ENCODE peak calls at places on chromosomes 6 and 20, in seven cellular contexts. X is brain microvascular endothelial cell, T is dorsolateral prefrontal cortex, G is GM12865, Q is kidney epithelial cell, Y is cardiac muscle cell, O is HCT116. C is an unnamed sample.

GRCh38 chr6:13987400-13987865 is 62.7 kb downstream of the RNF182 start:
- DNase-seq in O (no peak), Q (no peak), X (no peak), T (no peak), G (no peak), Y (no peak), C (no peak)

GRCh38 chr20:51678041-51678697 is 90.0 kb downstream of the ATP9A start:
- DNase-seq in Q (no peak), T (peak), Y (peak), X (no peak), O (no peak), G (no peak), C (no peak)

GRCh38 chr6:33988121-33989015 is 157.5 kb downstream of the GRM4 start:
- DNase-seq in X (no peak), O (no peak), T (peak), G (no peak), Q (no peak), Y (no peak), C (no peak)

GRCh38 chr6:164195605-164196004 is 781.1 kb downstream of the QKI start:
- DNase-seq in X (no peak), T (no peak), Y (no peak), O (no peak), G (no peak), Q (no peak), C (no peak)

GRCh38 chr6:90495216-90495817 is 91.6 kb downstream of the MAP3K7 start:
- DNase-seq in X (no peak), Y (no peak), O (no peak), T (no peak), G (no peak), Q (no peak), C (no peak)

GRCh38 chr20:36343641-36344040 is 37.5 kb downstream of the DLGAP4 start:
- DNase-seq in G (no peak), Q (no peak), O (no peak), Y (no peak), T (no peak), X (no peak), C (no peak)

GRCh38 chr20:45138451-45139300 is 14.4 kb upstream of the WFDC12 start:
- DNase-seq in O (peak), X (no peak), G (peak), Q (no peak), Y (peak), T (no peak), C (peak)

GRCh38 chr6:158017621-158018369 is 36.1 kb downstream of the SYNJ2 start:
- DNase-seq in T (no peak), X (no peak), O (no peak), Q (no peak), Y (no peak), G (no peak), C (no peak)

GRCh38 chr6:88349511-88349910 is 183.4 kb upstream of the CNR1 start:
- DNase-seq in Y (peak), G (no peak), Q (no peak), T (no peak), X (no peak), O (no peak), C (peak)

GRCh38 chr6:142088858-142089216 is 43.9 kb upstream of the GJE1 start:
- DNase-seq in T (no peak), Q (peak), X (peak), G (no peak), O (no peak), Y (peak), C (peak)

GRCh38 chr20:32050851-32051556 is 1.0 kb upstream of the HCK start:
- DNase-seq in X (no peak), G (peak), Q (no peak), T (no peak), O (no peak), Y (no peak), C (no peak)

GRCh38 chr6:3419624-3420272 is 37.1 kb downstream of the SLC22A23 start:
- DNase-seq in Y (no peak), O (no peak), X (peak), Q (no peak), T (no peak), G (no peak), C (no peak)

DNA sequence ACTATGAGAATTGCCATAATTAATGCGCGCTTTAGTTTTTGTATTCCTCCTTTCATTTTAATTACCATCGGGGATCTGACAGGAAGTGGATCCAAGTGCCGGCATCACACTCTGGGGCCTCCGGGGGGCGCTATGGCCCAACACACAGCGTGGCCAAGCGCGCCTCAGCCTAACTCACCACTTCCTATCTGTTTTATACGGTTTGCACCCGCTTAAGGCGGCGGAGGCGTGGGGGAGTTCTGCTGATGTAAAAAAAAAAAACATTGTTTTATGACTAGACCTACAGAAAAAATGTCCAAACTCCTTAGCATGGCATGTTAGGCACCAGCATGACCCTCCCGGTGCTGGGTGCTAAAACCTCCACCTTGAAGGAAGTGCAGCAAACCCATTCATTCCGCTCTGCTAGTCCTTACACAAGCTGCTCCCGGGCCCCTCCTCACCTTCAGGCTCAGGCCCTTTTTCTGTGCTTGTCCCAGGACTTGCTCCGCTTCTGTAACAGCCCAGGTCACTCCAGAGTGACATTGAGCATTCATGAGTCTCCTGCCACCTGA is 4.5 kb upstream of the EBF4 start:
- DNase-seq in X (peak), Y (peak), O (peak), T (no peak), Q (no peak), G (peak), C (no peak)
- TF ChIP-seq CTCF in X (peak), Y (peak), O (peak), T (peak), Q (peak), G (peak), C (peak)

DNA sequence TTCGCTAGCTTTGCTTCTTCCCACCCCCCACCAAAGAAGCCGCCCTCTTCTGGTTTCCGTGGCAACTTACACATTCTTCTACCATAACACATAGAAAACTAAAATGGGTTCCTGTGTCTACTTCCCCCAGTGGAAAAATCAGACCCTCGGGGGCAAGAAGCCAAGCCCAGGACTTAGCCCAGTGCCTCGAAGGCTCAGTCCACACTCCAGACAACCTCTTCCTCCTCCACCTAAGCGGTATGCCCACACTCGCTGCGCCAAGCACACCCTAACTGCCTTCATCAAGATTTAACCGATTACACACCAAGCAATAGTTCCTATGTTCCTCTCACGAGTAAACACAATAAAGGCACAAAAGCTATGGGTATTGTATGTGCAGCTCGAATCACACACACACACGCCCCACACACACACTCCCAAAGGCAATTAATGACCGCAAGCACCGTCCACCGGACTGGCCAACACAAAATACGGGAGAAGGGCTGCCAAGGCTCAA is 537 bp downstream of the PPIL4 start:
- DNase-seq in G (peak), Y (peak), Q (peak), O (no peak), X (peak), T (peak), C (peak)
- TF ChIP-seq CTCF in G (peak), Y (no peak), Q (peak), O (no peak), X (no peak), T (peak), C (peak)

GRCh38 chr6:4856779-4857178 is 80.6 kb downstream of the CDYL start:
- DNase-seq in X (no peak), T (no peak), O (no peak), G (no peak), Q (no peak), Y (no peak), C (no peak)
- TF ChIP-seq CTCF in X (peak), T (no peak), O (no peak), G (no peak), Q (no peak), Y (no peak), C (no peak)

GRCh38 chr6:100944644-100945043 is 63.5 kb upstream of the ASCC3 start:
- DNase-seq in X (no peak), O (no peak), T (no peak), G (no peak), Q (no peak), Y (no peak), C (no peak)
- TF ChIP-seq CTCF in X (no peak), O (no peak), T (no peak), G (no peak), Q (no peak), Y (no peak), C (no peak)

GRCh38 chr20:57831326-57831991 is 121.6 kb upstream of the PMEPA1 start:
- DNase-seq in T (no peak), X (no peak), Q (no peak), O (no peak), G (no peak), Y (no peak), C (no peak)
- TF ChIP-seq CTCF in T (no peak), X (no peak), Q (no peak), O (no peak), G (no peak), Y (no peak), C (no peak)